ENCODE peak calls at places on chromosome 20, in five cellular contexts. One of them, this sample, is unnamed.
A peak's percentile ranks its signal among the peaks of the same experiment; 100 is the strongest.

GRCh38 chr20:34651200-34651599 is 25.7 kb downstream of the PIGU start:
- DNase-seq in A549: no peak
- DNase-seq in IMR-90: no peak
- DNase-seq in HepG2: no peak
- DNase-seq in K562: no peak
- DNase-seq in this sample: no peak

GRCh38 chr20:22910287-22910852 is 124.7 kb upstream of the SSTR4 start:
- DNase-seq in A549: no peak
- DNase-seq in IMR-90: no peak
- DNase-seq in HepG2: no peak
- DNase-seq in K562: peak; percentile 39
- DNase-seq in this sample: no peak

GRCh38 chr20:17465236-17465635 is 65.9 kb downstream of the BFSP1 start:
- DNase-seq in A549: no peak
- DNase-seq in IMR-90: no peak
- DNase-seq in HepG2: no peak
- DNase-seq in K562: no peak
- DNase-seq in this sample: no peak

GRCh38 chr20:39885975-39886649 is 802.9 kb downstream of the MAFB start:
- DNase-seq in A549: no peak
- DNase-seq in IMR-90: peak; percentile 88
- DNase-seq in HepG2: peak; percentile 21
- DNase-seq in K562: peak; percentile 20
- DNase-seq in this sample: peak; percentile 80

GRCh38 chr20:23147964-23148720 is 62.0 kb upstream of the CD93 start:
- DNase-seq in A549: peak; percentile 49
- DNase-seq in IMR-90: peak; percentile 90
- DNase-seq in HepG2: peak; percentile 90
- DNase-seq in K562: peak; percentile 92
- DNase-seq in this sample: no peak

GRCh38 chr20:7161690-7162089 is 394.2 kb downstream of the BMP2 start:
- DNase-seq in A549: no peak
- DNase-seq in IMR-90: no peak
- DNase-seq in HepG2: peak; percentile 38
- DNase-seq in K562: no peak
- DNase-seq in this sample: no peak

GRCh38 chr20:11469795-11470495 is 447.7 kb upstream of the BTBD3 start:
- DNase-seq in A549: no peak
- DNase-seq in IMR-90: no peak
- DNase-seq in HepG2: no peak
- DNase-seq in K562: no peak
- DNase-seq in this sample: no peak

GRCh38 chr20:60206259-60206658 is 248.0 kb downstream of the CDH26 start:
- DNase-seq in A549: peak; percentile 18
- DNase-seq in IMR-90: peak; percentile 49
- DNase-seq in HepG2: peak; percentile 31
- DNase-seq in K562: peak; percentile 21
- DNase-seq in this sample: no peak

GRCh38 chr20:18645851-18646250 is 58.0 kb downstream of the DTD1 start:
- DNase-seq in A549: no peak
- DNase-seq in IMR-90: peak; percentile 11
- DNase-seq in HepG2: no peak
- DNase-seq in K562: no peak
- DNase-seq in this sample: no peak

GRCh38 chr20:62501801-62502495 is 26.2 kb upstream of the GATA5 start:
- DNase-seq in A549: no peak
- DNase-seq in IMR-90: peak; percentile 63
- DNase-seq in HepG2: no peak
- DNase-seq in K562: peak; percentile 37
- DNase-seq in this sample: no peak

GRCh38 chr20:19769516-19769915 is 11.5 kb downstream of the RIN2 start:
- DNase-seq in A549: no peak
- DNase-seq in IMR-90: no peak
- DNase-seq in HepG2: no peak
- DNase-seq in K562: no peak
- DNase-seq in this sample: no peak

GRCh38 chr20:23299673-23300050 is 50.9 kb upstream of the NXT1 start:
- DNase-seq in A549: no peak
- DNase-seq in IMR-90: no peak
- DNase-seq in HepG2: no peak
- DNase-seq in K562: no peak
- DNase-seq in this sample: no peak

GRCh38 chr20:39381598-39381997 is 419.5 kb downstream of the DHX35 start:
- DNase-seq in A549: no peak
- DNase-seq in IMR-90: no peak
- DNase-seq in HepG2: no peak
- DNase-seq in K562: no peak
- DNase-seq in this sample: no peak

GRCh38 chr20:12698817-12699216 is 310.0 kb upstream of the SPTLC3 start:
- DNase-seq in A549: no peak
- DNase-seq in IMR-90: no peak
- DNase-seq in HepG2: no peak
- DNase-seq in K562: no peak
- DNase-seq in this sample: no peak

GRCh38 chr20:23459431-23460112 is 6.9 kb upstream of the CST11 start:
- DNase-seq in A549: no peak
- DNase-seq in IMR-90: no peak
- DNase-seq in HepG2: no peak
- DNase-seq in K562: no peak
- DNase-seq in this sample: no peak

GRCh38 chr20:58125726-58126125 is 102.7 kb downstream of the ANKRD60 start:
- DNase-seq in A549: no peak
- DNase-seq in IMR-90: no peak
- DNase-seq in HepG2: no peak
- DNase-seq in K562: no peak
- DNase-seq in this sample: no peak

GRCh38 chr20:51412991-51413471 is 129.5 kb downstream of the NFATC2 start:
- DNase-seq in A549: no peak
- DNase-seq in IMR-90: no peak
- DNase-seq in HepG2: peak; percentile 82
- DNase-seq in K562: no peak
- DNase-seq in this sample: no peak

GRCh38 chr20:44773070-44773829 is 27.6 kb downstream of the KCNK15 start:
- DNase-seq in A549: no peak
- DNase-seq in IMR-90: no peak
- DNase-seq in HepG2: no peak
- DNase-seq in K562: no peak
- DNase-seq in this sample: no peak

GRCh38 chr20:10433623-10434466 is at the start of gene MKKS:
- DNase-seq in A549: peak; percentile 89
- DNase-seq in IMR-90: peak; percentile 91
- DNase-seq in HepG2: peak; percentile 89
- DNase-seq in K562: peak; percentile 88
- DNase-seq in this sample: peak; percentile 92

GRCh38 chr20:15814360-15814759 is 758.9 kb downstream of the KIF16B start:
- DNase-seq in A549: no peak
- DNase-seq in IMR-90: no peak
- DNase-seq in HepG2: no peak
- DNase-seq in K562: no peak
- DNase-seq in this sample: no peak
- TF ChIP-seq MAFK in A549: no peak
- TF ChIP-seq MAFK in IMR-90: no peak
- TF ChIP-seq MAFK in HepG2: no peak
- TF ChIP-seq MAFK in K562: no peak
- TF ChIP-seq MAFK in this sample: no peak

GRCh38 chr20:1087311-1087710 is 31.1 kb upstream of the PSMF1 start:
- DNase-seq in A549: no peak
- DNase-seq in IMR-90: no peak
- DNase-seq in HepG2: no peak
- DNase-seq in K562: no peak
- DNase-seq in this sample: no peak
- TF ChIP-seq MAFK in A549: no peak
- TF ChIP-seq MAFK in IMR-90: no peak
- TF ChIP-seq MAFK in HepG2: no peak
- TF ChIP-seq MAFK in K562: no peak
- TF ChIP-seq MAFK in this sample: no peak

DNA sequence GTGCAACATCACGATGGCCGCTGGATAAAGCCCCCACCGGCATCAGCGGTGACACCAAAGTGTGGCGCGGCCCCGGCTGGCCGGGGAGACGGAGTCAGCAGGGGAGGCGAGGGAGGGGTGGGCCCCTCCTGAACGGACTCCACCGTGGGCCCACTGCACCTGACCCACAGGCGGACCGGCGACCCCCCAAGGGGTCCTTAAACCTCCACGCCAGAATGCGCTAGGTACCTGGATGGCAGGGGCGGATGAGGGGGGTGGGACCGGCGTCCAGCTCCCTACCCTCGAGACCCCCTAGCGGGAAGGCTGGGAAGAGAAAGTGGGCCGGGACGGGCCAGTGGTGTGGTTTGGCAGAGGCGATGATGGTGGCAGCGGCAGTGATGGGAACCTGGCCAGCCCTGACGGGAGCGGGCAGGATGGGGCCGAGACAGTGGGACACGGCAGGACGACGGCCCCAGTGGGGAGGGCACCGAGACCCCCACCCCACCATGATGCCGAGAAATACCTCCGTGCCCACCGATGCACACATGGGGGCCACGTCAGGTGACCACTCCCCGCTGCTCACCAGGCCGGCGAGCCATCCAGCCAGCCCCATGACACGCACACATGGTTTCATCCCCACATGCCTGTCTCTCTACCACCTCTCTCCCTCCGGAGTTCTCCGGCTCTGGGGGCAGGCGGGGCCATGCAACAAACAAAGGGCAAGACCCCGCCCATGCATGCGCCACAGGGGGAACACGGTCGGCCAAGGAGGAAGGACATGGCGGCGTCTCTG is 771.9 kb upstream of the DEFB115 start:
- DNase-seq in A549: no peak
- DNase-seq in IMR-90: no peak
- DNase-seq in HepG2: no peak
- DNase-seq in K562: no peak
- DNase-seq in this sample: peak; percentile 16
- TF ChIP-seq MAFK in A549: no peak
- TF ChIP-seq MAFK in IMR-90: no peak
- TF ChIP-seq MAFK in HepG2: no peak
- TF ChIP-seq MAFK in K562: no peak
- TF ChIP-seq MAFK in this sample: no peak

GRCh38 chr20:32509639-32510066 is 75.5 kb downstream of the NOL4L start:
- DNase-seq in A549: no peak
- DNase-seq in IMR-90: peak; percentile 54
- DNase-seq in HepG2: peak; percentile 91
- DNase-seq in K562: no peak
- DNase-seq in this sample: no peak
- TF ChIP-seq MAFK in A549: no peak
- TF ChIP-seq MAFK in IMR-90: no peak
- TF ChIP-seq MAFK in HepG2: no peak
- TF ChIP-seq MAFK in K562: no peak
- TF ChIP-seq MAFK in this sample: no peak

GRCh38 chr20:47957135-47957534 is 171.9 kb upstream of the SULF2 start:
- DNase-seq in A549: no peak
- DNase-seq in IMR-90: no peak
- DNase-seq in HepG2: no peak
- DNase-seq in K562: no peak
- DNase-seq in this sample: no peak

GRCh38 chr20:47952165-47952564 is 166.9 kb upstream of the SULF2 start:
- DNase-seq in A549: no peak
- DNase-seq in IMR-90: no peak
- DNase-seq in HepG2: no peak
- DNase-seq in K562: no peak
- DNase-seq in this sample: no peak

GRCh38 chr20:47960277-47960676 is 175.0 kb upstream of the SULF2 start:
- DNase-seq in A549: no peak
- DNase-seq in IMR-90: no peak
- DNase-seq in HepG2: peak; percentile 47
- DNase-seq in K562: no peak
- DNase-seq in this sample: no peak

GRCh38 chr20:47960769-47961525 is 175.7 kb upstream of the SULF2 start:
- DNase-seq in A549: no peak
- DNase-seq in IMR-90: no peak
- DNase-seq in HepG2: no peak
- DNase-seq in K562: no peak
- DNase-seq in this sample: no peak

DNA sequence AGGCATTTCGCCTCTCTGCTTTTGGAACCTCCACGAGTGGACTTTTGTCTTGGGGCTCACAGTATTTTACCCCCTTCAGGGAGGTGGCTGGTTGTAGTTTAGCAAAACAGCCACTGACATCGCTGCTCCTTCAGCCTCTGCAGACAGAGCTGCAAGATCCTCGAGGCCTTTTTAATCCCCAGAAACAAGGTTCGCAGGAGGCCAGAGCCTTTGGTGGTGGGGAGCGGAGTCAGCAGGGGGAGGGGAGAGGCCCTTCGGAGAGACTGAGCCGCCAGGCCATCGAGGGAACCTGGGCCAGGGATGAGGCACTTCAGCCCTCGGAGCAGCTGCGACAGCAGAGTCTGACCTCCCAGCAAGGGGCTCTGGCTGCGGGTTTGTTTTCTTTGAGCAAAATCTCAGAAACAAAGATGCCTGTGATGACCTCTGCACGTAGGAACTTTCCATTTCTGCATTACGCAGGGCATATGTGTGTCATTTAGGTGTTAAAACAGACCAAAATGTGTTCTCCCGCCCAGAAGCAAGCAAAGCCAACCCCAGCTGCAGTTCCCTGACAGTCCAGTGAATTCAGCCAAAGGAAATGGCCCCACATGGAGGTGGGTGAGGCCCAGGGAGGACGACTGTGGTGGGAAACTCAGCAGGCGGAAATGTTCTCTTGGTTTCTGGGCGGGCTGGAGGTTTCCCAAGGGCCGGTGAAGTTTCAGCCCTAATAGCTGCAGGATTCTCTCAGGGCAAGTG is 171.1 kb upstream of the SULF2 start:
- DNase-seq in A549: no peak
- DNase-seq in IMR-90: no peak
- DNase-seq in HepG2: no peak
- DNase-seq in K562: no peak
- DNase-seq in this sample: no peak
- TF ChIP-seq MAFK in A549: no peak
- TF ChIP-seq MAFK in IMR-90: no peak
- TF ChIP-seq MAFK in HepG2: no peak
- TF ChIP-seq MAFK in K562: no peak
- TF ChIP-seq MAFK in this sample: no peak

GRCh38 chr20:52888096-52888495 is 84.1 kb upstream of the TSHZ2 start:
- DNase-seq in A549: no peak
- DNase-seq in IMR-90: no peak
- DNase-seq in HepG2: no peak
- DNase-seq in K562: no peak
- DNase-seq in this sample: no peak
- TF ChIP-seq MAFK in A549: no peak
- TF ChIP-seq MAFK in IMR-90: no peak
- TF ChIP-seq MAFK in HepG2: no peak
- TF ChIP-seq MAFK in K562: no peak
- TF ChIP-seq MAFK in this sample: no peak

This sample was measured in H1.